ENCODE peak calls at places on chromosomes 16 and 17, in four cellular contexts. V, R, Q and F are unnamed samples.

GRCh38 chr16:89256651-89257254 is 39.2 kb downstream of the ZNF778 start:
- DNase-seq in V (no peak), Q (no peak), R (no peak), F (no peak)

GRCh38 chr17:74089869-74090464 is 113.5 kb upstream of the RPL38 start:
- DNase-seq in V (peak; percentile 68), Q (peak; percentile 71), R (peak; percentile 35), F (peak; percentile 66)

GRCh38 chr16:67719778-67720144 is 645 bp upstream of the GFOD2 start:
- DNase-seq in V (peak; percentile 48), R (no peak), Q (peak; percentile 72), F (no peak)

GRCh38 chr16:77786448-77786847 is 1.9 kb upstream of the VAT1L start:
- DNase-seq in Q (no peak), V (no peak), R (no peak), F (no peak)

GRCh38 chr17:66637491-66637890 is 197.4 kb upstream of the CACNG5 start:
- DNase-seq in V (no peak), Q (no peak), R (no peak), F (no peak)

GRCh38 chr16:4840984-4841383 is 6.1 kb downstream of the GLYR1 start:
- DNase-seq in Q (no peak), R (no peak), V (no peak), F (no peak)

GRCh38 chr17:10369239-10369638 is 3.6 kb downstream of the MYH13 start:
- DNase-seq in V (no peak), R (no peak), Q (no peak), F (no peak)

GRCh38 chr16:84514874-84515835 is 10.7 kb upstream of the MEAK7 start:
- DNase-seq in R (no peak), Q (no peak), V (peak; percentile 85), F (no peak)

GRCh38 chr17:40014375-40014980 is 762 bp upstream of the CSF3 start:
- DNase-seq in R (no peak), V (peak; percentile 40), Q (no peak), F (no peak)

GRCh38 chr16:85528528-85529387 is 84.4 kb upstream of the GSE1 start:
- DNase-seq in V (no peak), Q (peak; percentile 85), R (no peak), F (no peak)

GRCh38 chr17:559699-560378 is 154.8 kb downstream of the VPS53 start:
- DNase-seq in R (peak; percentile 4), V (no peak), Q (no peak), F (no peak)

GRCh38 chr16:11963706-11964105 is 1.3 kb upstream of the TNFRSF17 start:
- DNase-seq in V (no peak), R (no peak), Q (no peak), F (no peak)

GRCh38 chr16:2487903-2488531 is 13.1 kb downstream of the TBC1D24 start:
- DNase-seq in V (no peak), Q (no peak), R (no peak), F (no peak)

GRCh38 chr17:75983501-75984181 is 4.6 kb downstream of the TEN1 start:
- DNase-seq in R (no peak), V (no peak), Q (peak; percentile 84), F (no peak)

GRCh38 chr17:2386400-2387085 is 14.3 kb downstream of the MNT start:
- DNase-seq in R (no peak), V (no peak), Q (no peak), F (no peak)
- TF ChIP-seq TCF7L2 in R (no peak), V (no peak), Q (no peak), F (no peak)

GRCh38 chr17:15921640-15922039 is 23.3 kb upstream of the ADORA2B start:
- DNase-seq in Q (no peak), R (no peak), V (no peak), F (no peak)
- TF ChIP-seq TCF7L2 in Q (no peak), R (no peak), V (no peak), F (no peak)

GRCh38 chr17:78706271-78706915 is 75.7 kb downstream of the CYTH1 start:
- DNase-seq in V (no peak), R (no peak), Q (no peak), F (no peak)
- TF ChIP-seq TCF7L2 in V (no peak), R (no peak), Q (no peak), F (no peak)

DNA sequence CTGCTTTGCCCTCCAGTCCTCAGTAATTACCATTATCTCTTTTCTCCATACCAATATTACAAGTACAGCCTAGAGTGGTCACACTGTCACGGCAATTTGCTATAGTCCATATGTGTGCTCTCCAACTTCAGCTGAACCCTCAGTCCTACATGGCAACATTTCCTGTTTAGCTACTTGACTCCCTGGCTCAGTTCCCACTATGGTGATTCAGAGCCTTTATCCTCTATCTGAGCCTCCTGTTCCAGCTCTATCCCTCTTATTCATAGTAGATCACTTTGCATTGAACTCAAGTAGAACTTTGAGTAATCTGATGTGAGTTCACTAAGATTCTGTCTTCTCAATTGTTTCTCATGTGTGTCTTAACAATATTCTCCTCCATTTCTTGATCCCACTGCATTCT is 43.7 kb upstream of the GOSR1 start:
- DNase-seq in Q (peak; percentile 66), V (no peak), R (no peak), F (peak; percentile 37)
- TF ChIP-seq TCF7L2 in Q (no peak), V (no peak), R (no peak), F (no peak)